ENCODE peak calls at places on chromosomes 2 and 18, in seven cellular contexts. P is prostate gland; Z is cardiac muscle cell; M is CD4-positive, alpha-beta memory T cell; X is GM23248; S is suprapubic skin; V is lower lobe of right lung. L is an unnamed sample.

GRCh38 chr18:50581517-50581916 is 21.6 kb downstream of the MAPK4 start:
- DNase-seq in P (no peak), Z (no peak), M (no peak), X (no peak), S (no peak), V (no peak), L (no peak)

GRCh38 chr2:84939426-84940087 is 31.4 kb upstream of the KCMF1 start:
- DNase-seq in P (no peak), Z (no peak), M (peak; percentile 79), X (no peak), S (no peak), V (no peak), L (peak; percentile 71)

GRCh38 chr2:56449449-56449860 is 265.7 kb downstream of the CCDC85A start:
- DNase-seq in P (no peak), Z (no peak), M (no peak), X (no peak), S (no peak), V (no peak), L (no peak)

GRCh38 chr2:6913415-6914157 is 3.6 kb upstream of the RNF144A start:
- DNase-seq in P (no peak), Z (no peak), M (peak; percentile 41), X (no peak), S (no peak), V (no peak), L (no peak)

GRCh38 chr2:55232863-55233657 is 572 bp downstream of the RPS27A start:
- DNase-seq in P (no peak), Z (peak; percentile 37), M (peak; percentile 60), X (peak; percentile 65), S (no peak), V (peak; percentile 70), L (peak; percentile 66)

GRCh38 chr18:361941-362913 is 94.4 kb upstream of the THOC1 start:
- DNase-seq in P (no peak), Z (peak; percentile 53), M (no peak), X (peak; percentile 98), S (no peak), V (no peak), L (no peak)

GRCh38 chr2:205682239-205683021 is at the start of gene NRP2:
- DNase-seq in P (peak; percentile 79), Z (peak; percentile 93), M (peak; percentile 24), X (peak; percentile 91), S (peak; percentile 87), V (peak; percentile 87), L (peak; percentile 58)

GRCh38 chr2:64283641-64284371 is 139.6 kb upstream of the PELI1 start:
- DNase-seq in P (no peak), Z (no peak), M (peak; percentile 37), X (peak; percentile 59), S (no peak), V (no peak), L (no peak)

GRCh38 chr18:23384778-23385736 is 68.0 kb upstream of the RIOK3 start:
- DNase-seq in P (no peak), Z (no peak), M (no peak), X (no peak), S (no peak), V (no peak), L (no peak)

GRCh38 chr2:64685430-64685829 is 31.7 kb upstream of the SERTAD2 start:
- DNase-seq in P (no peak), Z (no peak), M (no peak), X (peak; percentile 44), S (no peak), V (no peak), L (no peak)

GRCh38 chr2:160694631-160695030 is 201.0 kb upstream of the RBMS1 start:
- DNase-seq in P (no peak), Z (no peak), M (no peak), X (no peak), S (no peak), V (no peak), L (no peak)

GRCh38 chr2:109613922-109614714 is at the start of the genes SEPTIN10 and SOWAHC:
- DNase-seq in P (peak; percentile 94), Z (peak; percentile 99), M (peak; percentile 83), X (peak; percentile 100), S (peak; percentile 96), V (peak; percentile 99), L (peak; percentile 95)

GRCh38 chr18:37673196-37673595 is 107.6 kb upstream of the CELF4 start:
- DNase-seq in P (no peak), Z (no peak), M (no peak), X (no peak), S (no peak), V (no peak), L (no peak)

GRCh38 chr2:237171396-237171795 is 85.7 kb downstream of the COPS8 start:
- DNase-seq in P (peak; percentile 19), Z (no peak), M (no peak), X (peak; percentile 91), S (no peak), V (no peak), L (peak; percentile 38)

GRCh38 chr2:234451852-234452625 is 44.8 kb downstream of the ARL4C start:
- DNase-seq in P (no peak), Z (no peak), M (peak; percentile 52), X (peak; percentile 92), S (no peak), V (no peak), L (no peak)

GRCh38 chr2:152761171-152761570 is 42.8 kb downstream of the ARL6IP6 start:
- DNase-seq in P (no peak), Z (no peak), M (no peak), X (no peak), S (no peak), V (no peak), L (no peak)

DNA sequence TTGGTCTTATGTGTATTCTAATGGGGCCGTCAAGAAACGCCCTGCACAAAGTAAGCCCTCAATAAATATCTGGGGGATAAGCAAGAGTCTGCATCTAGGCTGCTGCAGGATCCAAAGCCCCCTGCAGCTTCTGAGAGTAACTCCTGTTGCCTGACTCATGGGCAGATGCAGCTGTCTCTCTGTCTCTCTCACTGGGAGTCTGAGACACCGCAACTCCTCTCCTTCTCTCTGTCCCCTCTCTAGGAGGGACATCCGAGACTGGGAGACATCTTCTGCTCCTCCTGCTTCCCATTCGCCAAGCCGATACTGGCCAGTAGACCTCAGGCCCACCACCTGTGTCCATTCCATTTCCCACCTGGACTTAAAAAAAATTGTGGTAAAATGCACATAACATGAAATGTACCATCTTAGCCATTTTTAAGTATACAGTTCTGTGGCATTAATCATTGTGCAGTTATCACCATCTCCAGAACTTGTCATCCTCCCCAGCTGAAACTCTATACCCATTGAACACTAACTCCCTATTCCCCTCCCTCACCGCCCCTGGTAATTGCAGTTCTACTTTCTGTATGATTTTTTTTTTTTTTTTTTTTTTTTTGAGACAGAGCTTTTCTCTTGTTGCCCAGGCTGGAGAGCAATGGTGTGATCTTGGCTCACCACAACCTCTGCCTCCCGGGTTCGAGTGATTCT is 20.1 kb downstream of the DYSF start:
- DNase-seq in P (no peak), Z (no peak), M (no peak), X (no peak), S (no peak), V (no peak), L (no peak)
- H3K27ac ChIP-seq in P (no peak overlapping the region), Z (no peak overlapping the region), M (no peak overlapping the region), X (no peak overlapping the region), S (no peak overlapping the region), V (peak overlapping the region; percentile 56), L (no peak overlapping the region)

GRCh38 chr18:10526211-10526949 is 553 bp downstream of the NAPG start:
- DNase-seq in P (peak; percentile 24), Z (peak; percentile 85), M (no peak), X (peak; percentile 81), S (peak; percentile 87), V (peak; percentile 79), L (peak; percentile 63)

GRCh38 chr18:10523544-10523943 is 2.3 kb upstream of the NAPG start:
- DNase-seq in P (no peak), Z (no peak), M (no peak), X (no peak), S (no peak), V (no peak), L (no peak)

GRCh38 chr18:10524507-10525425 is 1.1 kb upstream of the NAPG start:
- DNase-seq in P (no peak), Z (no peak), M (no peak), X (peak; percentile 74), S (no peak), V (no peak), L (peak; percentile 53)

GRCh38 chr18:10528439-10528838 is 2.6 kb downstream of the NAPG start:
- DNase-seq in P (no peak), Z (no peak), M (no peak), X (no peak), S (no peak), V (no peak), L (no peak)

DNA sequence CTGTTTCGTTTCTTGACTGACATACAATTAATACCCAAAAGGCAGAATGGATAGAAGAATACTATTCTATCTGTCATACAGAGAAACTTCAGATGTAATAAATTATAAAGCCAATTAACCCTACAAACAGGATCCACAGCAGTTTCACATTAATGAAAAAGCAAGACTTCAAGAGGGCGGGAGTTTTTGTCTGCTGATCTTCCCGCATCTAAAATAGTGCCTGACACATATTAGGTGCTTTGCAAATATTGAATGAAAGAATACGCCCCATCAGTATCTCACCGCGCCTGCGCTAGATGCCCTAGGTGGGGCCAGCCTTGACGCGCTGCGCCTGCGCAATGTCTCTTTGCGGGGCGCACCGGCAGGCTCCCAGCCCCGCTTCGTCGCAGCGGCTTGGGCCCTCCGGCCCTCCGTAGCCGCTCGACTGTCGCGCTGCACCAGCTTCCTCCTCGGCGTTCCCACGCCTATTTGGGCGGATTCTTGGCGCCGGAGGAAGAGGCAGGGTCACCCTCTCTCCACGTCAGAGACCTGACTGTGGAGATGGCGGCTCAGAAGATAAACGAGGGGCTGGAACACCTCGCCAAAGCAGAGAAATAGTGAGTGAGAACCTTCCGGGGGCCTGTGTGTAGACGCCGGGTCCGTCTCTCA is at the start of gene NAPG:
- DNase-seq in P (peak; percentile 78), Z (peak; percentile 96), M (peak; percentile 91), X (peak; percentile 96), S (peak; percentile 92), V (peak; percentile 94), L (peak; percentile 92)
- H3K27ac ChIP-seq in P (peak within 1 kb of the TSS; percentile 92), Z (peak within 1 kb of the TSS; percentile 99), M (peak within 1 kb of the TSS; percentile 80), X (peak within 1 kb of the TSS; percentile 76), S (peak within 1 kb of the TSS; percentile 97), V (peak within 1 kb of the TSS; percentile 96), L (peak within 1 kb of the TSS; percentile 91)

DNA sequence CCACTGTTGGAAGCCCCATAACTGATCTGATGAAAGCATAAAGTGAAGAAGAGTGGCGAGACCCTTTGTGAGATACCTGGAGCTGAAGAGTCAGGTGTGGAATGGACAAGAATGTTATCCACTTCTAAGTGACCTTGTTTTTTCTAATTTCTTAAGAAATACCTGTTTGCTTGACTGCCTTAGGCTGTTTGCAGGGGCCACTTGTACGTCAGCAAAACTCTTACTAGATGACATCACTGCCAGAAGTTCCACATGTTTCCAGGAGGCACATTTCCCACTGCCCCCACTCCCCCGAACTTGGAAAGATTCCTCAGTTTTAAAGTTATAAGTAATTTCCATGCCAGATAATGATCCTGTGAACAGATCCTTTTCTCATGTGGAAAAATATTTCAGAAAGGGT is 8.0 kb downstream of the EPAS1 start:
- DNase-seq in P (no peak), Z (no peak), M (no peak), X (no peak), S (peak; percentile 26), V (no peak), L (no peak)
- H3K27ac ChIP-seq in P (no peak overlapping the region), Z (no peak overlapping the region), M (no peak overlapping the region), X (no peak overlapping the region), S (no peak overlapping the region), V (peak overlapping the region; percentile 98), L (peak overlapping the region; percentile 84)

DNA sequence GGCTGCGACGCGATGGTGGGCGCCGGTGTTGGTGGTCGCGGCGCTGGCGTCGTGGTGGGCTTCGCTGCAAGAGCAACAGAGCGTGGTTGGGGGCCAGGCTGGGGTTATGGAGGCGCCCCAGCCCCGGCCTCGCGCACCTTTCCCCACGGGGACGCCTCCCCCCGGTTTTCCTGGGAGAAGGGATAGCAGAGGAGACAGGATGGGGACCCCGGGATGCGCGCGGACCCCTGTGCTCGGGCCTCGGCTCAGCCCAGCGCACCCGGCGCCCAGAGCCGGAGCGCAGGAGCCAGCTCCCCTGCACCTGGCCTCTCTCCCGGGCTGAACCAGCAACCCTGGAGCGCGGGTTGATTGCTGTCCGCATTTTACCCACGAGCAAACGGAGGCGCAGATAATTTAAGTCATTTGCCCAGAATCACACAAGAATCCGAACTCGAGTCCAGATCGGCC is 1.0 kb downstream of the CD8A start:
- DNase-seq in P (no peak), Z (no peak), M (no peak), X (no peak), S (no peak), V (no peak), L (no peak)
- H3K27ac ChIP-seq in P (no peak overlapping the region), Z (no peak overlapping the region), M (no peak overlapping the region), X (no peak overlapping the region), S (no peak overlapping the region), V (no peak overlapping the region), L (no peak overlapping the region)